ENCODE peak calls at places on chromosomes 5 and 9, in six cellular contexts. M is GOT3; N is activated naive CD4-positive, alpha-beta T cell treated with Interleukin-2 at 50 U/mL for 16 hours; Y is IMR-90; B is heart left ventricle; I is iPS-NIHi11. X is an unnamed sample.

GRCh38 chr9:12843735-12844134 is 68.9 kb downstream of the LURAP1L start:
- DNase-seq in N (no peak), M (no peak), B (no peak), Y (peak), I (no peak), X (no peak)

GRCh38 chr9:16211952-16212351 is 658.5 kb downstream of the BNC2 start:
- DNase-seq in I (no peak), N (no peak), M (no peak), Y (no peak), B (no peak), X (no peak)

GRCh38 chr9:129879103-129879699 is 43.9 kb downstream of the USP20 start:
- DNase-seq in B (no peak), Y (no peak), M (no peak), I (no peak), N (no peak), X (no peak)

GRCh38 chr9:131714161-131714646 is 25.7 kb downstream of the RAPGEF1 start:
- DNase-seq in B (peak), I (no peak), M (no peak), N (no peak), Y (peak), X (peak)

GRCh38 chr5:65871182-65871581 is 55.2 kb upstream of the ERBIN start:
- DNase-seq in N (no peak), I (no peak), B (no peak), Y (peak), M (no peak), X (no peak)

GRCh38 chr9:95815153-95815552 is 60.3 kb upstream of the ERCC6L2 start:
- DNase-seq in Y (peak), I (no peak), M (no peak), B (no peak), N (no peak), X (no peak)

GRCh38 chr5:11013793-11014192 is 252.8 kb upstream of the DAP start:
- DNase-seq in I (no peak), M (no peak), B (peak), N (no peak), Y (no peak), X (no peak)

GRCh38 chr9:7239708-7240107 is 481.9 kb downstream of the KDM4C start:
- DNase-seq in I (no peak), Y (no peak), B (no peak), N (no peak), M (no peak), X (no peak)

GRCh38 chr5:156907667-156908066 is 55.4 kb downstream of the TIMD4 start:
- DNase-seq in B (no peak), M (no peak), I (no peak), Y (no peak), N (no peak), X (no peak)

GRCh38 chr5:180860273-180860886 is 696 bp downstream of the ZFP62 start:
- DNase-seq in M (no peak), B (peak), Y (no peak), I (peak), N (no peak), X (no peak)

GRCh38 chr5:97844797-97845196 is 661.8 kb upstream of the RIOK2 start:
- DNase-seq in N (no peak), Y (no peak), I (peak), M (no peak), B (no peak), X (no peak)

GRCh38 chr5:136025900-136026299 is 2.9 kb upstream of the TGFBI start:
- DNase-seq in N (no peak), I (no peak), M (no peak), B (peak), Y (peak), X (peak)

GRCh38 chr9:130526854-130527650 is 52.3 kb upstream of the FUBP3 start:
- DNase-seq in Y (no peak), N (no peak), B (no peak), I (no peak), M (no peak), X (no peak)

GRCh38 chr9:136835932-136836901 is 6.1 kb upstream of the AJM1 start:
- DNase-seq in Y (no peak), B (no peak), M (no peak), I (no peak), N (no peak), X (no peak)

GRCh38 chr5:40879163-40879942 is 29.9 kb upstream of the C7 start:
- DNase-seq in I (peak), N (no peak), M (no peak), Y (peak), B (no peak), X (no peak)

X was measured in ascending aorta.